ENCODE peak calls at places on chromosomes 2 and 18, in ten cellular contexts. R is fibroblast of lung; A is A549; T is left ventricle myocardium inferior; C is astrocyte; Y is GM23338; W is effector memory CD4-positive, alpha-beta T cell; L is gastrocnemius medialis; D is OCI-LY7; S is GM23248. I is an unnamed sample.

GRCh38 chr2:145800201-145801091 is 1280.5 kb upstream of the ZEB2 start:
- DNase-seq in R (peak; percentile 10), A (peak; percentile 82), T (no peak), C (peak; percentile 40), Y (no peak), W (no peak), L (no peak), D (no peak), S (no peak), I (no peak)

GRCh38 chr2:132797551-132797950 is 127.5 kb upstream of the LYPD1 start:
- DNase-seq in R (peak; percentile 20), A (peak; percentile 9), T (no peak), C (peak; percentile 78), Y (no peak), W (no peak), L (no peak), D (no peak), S (peak; percentile 73), I (no peak)

GRCh38 chr18:35949903-35950627 is 22.4 kb upstream of the RMP24 start:
- DNase-seq in R (peak; percentile 73), A (peak; percentile 59), T (peak; percentile 48), C (peak; percentile 51), Y (peak; percentile 96), W (no peak), L (no peak), D (peak; percentile 30), S (peak; percentile 67), I (no peak)

GRCh38 chr2:238170386-238171071 is 11.8 kb downstream of the ERFE start:
- DNase-seq in R (peak; percentile 4), A (no peak), T (peak; percentile 16), C (no peak), Y (no peak), W (no peak), L (no peak), D (no peak), S (peak; percentile 21), I (no peak)

GRCh38 chr2:24579053-24579803 is 88.2 kb downstream of the NCOA1 start:
- DNase-seq in R (no peak), A (no peak), T (no peak), C (no peak), Y (peak; percentile 35), W (no peak), L (no peak), D (peak; percentile 16), S (peak; percentile 2), I (no peak)

GRCh38 chr2:197813093-197813787 is 8.8 kb downstream of the PLCL1 start:
- DNase-seq in R (peak; percentile 53), A (peak; percentile 61), T (no peak), C (peak; percentile 20), Y (peak; percentile 50), W (no peak), L (no peak), D (peak; percentile 28), S (peak; percentile 79), I (no peak)

GRCh38 chr2:144524190-144524957 is 4.5 kb upstream of the ZEB2 start:
- DNase-seq in R (peak; percentile 63), A (no peak), T (peak; percentile 73), C (no peak), Y (peak; percentile 85), W (no peak), L (peak; percentile 26), D (peak; percentile 65), S (peak; percentile 60), I (peak; percentile 85)

GRCh38 chr2:75548036-75548573 is 12.6 kb downstream of the EVA1A start:
- DNase-seq in R (peak; percentile 22), A (no peak), T (no peak), C (no peak), Y (no peak), W (no peak), L (no peak), D (peak; percentile 4), S (no peak), I (no peak)

GRCh38 chr2:60533114-60534033 is 20.1 kb downstream of the BCL11A start:
- DNase-seq in R (peak; percentile 64), A (no peak), T (no peak), C (peak; percentile 75), Y (no peak), W (no peak), L (no peak), D (no peak), S (peak; percentile 82), I (no peak)

GRCh38 chr2:238879621-238880377 is 31.9 kb downstream of the TWIST2 start:
- DNase-seq in R (no peak), A (no peak), T (no peak), C (no peak), Y (no peak), W (no peak), L (no peak), D (no peak), S (no peak), I (no peak)

GRCh38 chr18:56124186-56124585 is 514.2 kb downstream of the TXNL1 start:
- DNase-seq in R (peak; percentile 28), A (no peak), T (no peak), C (peak; percentile 96), Y (no peak), W (no peak), L (no peak), D (no peak), S (peak; percentile 90), I (no peak)

GRCh38 chr2:239289545-239289944 is 111.3 kb downstream of the HDAC4 start:
- DNase-seq in R (no peak), A (no peak), T (no peak), C (no peak), Y (no peak), W (no peak), L (peak; percentile 1), D (no peak), S (no peak), I (no peak)

GRCh38 chr18:33923980-33924379 is 300.7 kb downstream of the NOL4 start:
- DNase-seq in R (no peak), A (no peak), T (no peak), C (no peak), Y (no peak), W (no peak), L (no peak), D (no peak), S (no peak), I (no peak)

GRCh38 chr2:219109468-219109867 is 48.7 kb upstream of the IHH start:
- DNase-seq in R (no peak), A (no peak), T (no peak), C (no peak), Y (peak; percentile 84), W (no peak), L (no peak), D (no peak), S (no peak), I (no peak)

GRCh38 chr2:167756427-167756826 is 491.0 kb downstream of the STK39 start:
- DNase-seq in R (peak; percentile 18), A (no peak), T (no peak), C (peak; percentile 81), Y (peak; percentile 85), W (no peak), L (no peak), D (no peak), S (peak; percentile 10), I (no peak)

GRCh38 chr2:43748333-43748732 is 25.5 kb upstream of the DYNC2LI1 start:
- DNase-seq in R (no peak), A (no peak), T (no peak), C (no peak), Y (no peak), W (no peak), L (no peak), D (no peak), S (no peak), I (no peak)

GRCh38 chr18:37460616-37461015 is 105.0 kb downstream of the CELF4 start:
- DNase-seq in R (no peak), A (no peak), T (no peak), C (no peak), Y (no peak), W (no peak), L (no peak), D (no peak), S (peak; percentile 10), I (no peak)

GRCh38 chr2:74267068-74267467 is 68.7 kb downstream of the MTHFD2 start:
- DNase-seq in R (peak; percentile 4), A (peak; percentile 56), T (no peak), C (no peak), Y (peak; percentile 60), W (peak; percentile 25), L (no peak), D (peak; percentile 68), S (no peak), I (no peak)

GRCh38 chr2:36949845-36950244 is 16.5 kb downstream of the STRN start:
- DNase-seq in R (no peak), A (no peak), T (no peak), C (no peak), Y (no peak), W (no peak), L (no peak), D (no peak), S (no peak), I (no peak)

GRCh38 chr2:36952748-36953197 is 13.6 kb downstream of the STRN start:
- DNase-seq in R (no peak), A (no peak), T (no peak), C (no peak), Y (peak; percentile 75), W (no peak), L (no peak), D (no peak), S (no peak), I (no peak)

GRCh38 chr2:36951574-36951973 is 14.8 kb downstream of the STRN start:
- DNase-seq in R (peak; percentile 31), A (peak; percentile 49), T (no peak), C (peak; percentile 49), Y (no peak), W (no peak), L (no peak), D (no peak), S (peak; percentile 52), I (no peak)

GRCh38 chr2:36951030-36951518 is 15.3 kb downstream of the STRN start:
- DNase-seq in R (no peak), A (no peak), T (no peak), C (no peak), Y (no peak), W (no peak), L (no peak), D (no peak), S (no peak), I (no peak)
- H3K27ac ChIP-seq in R (no peak overlapping the region), A (no peak overlapping the region), T (peak overlapping the region; percentile 41), C (no peak overlapping the region), Y (no peak overlapping the region), W (no peak overlapping the region), L (peak overlapping the region; percentile 79), D (no peak overlapping the region), S (no peak overlapping the region), I (no peak overlapping the region)

GRCh38 chr2:188319845-188320244 is 28.2 kb downstream of the GULP1 start:
- DNase-seq in R (no peak), A (peak; percentile 68), T (no peak), C (no peak), Y (peak; percentile 51), W (no peak), L (no peak), D (no peak), S (no peak), I (no peak)
- H3K27ac ChIP-seq in R (no peak overlapping the region), A (no peak overlapping the region), T (no peak overlapping the region), C (no peak overlapping the region), Y (no peak overlapping the region), W (no peak overlapping the region), L (no peak overlapping the region), D (no peak overlapping the region), S (no peak overlapping the region), I (no peak overlapping the region)

GRCh38 chr2:12036640-12036983 is 290.2 kb downstream of the LPIN1 start:
- DNase-seq in R (no peak), A (no peak), T (no peak), C (no peak), Y (no peak), W (no peak), L (no peak), D (no peak), S (no peak), I (no peak)
- H3K27ac ChIP-seq in R (no peak overlapping the region), A (no peak overlapping the region), T (no peak overlapping the region), C (no peak overlapping the region), Y (no peak overlapping the region), W (no peak overlapping the region), L (no peak overlapping the region), D (no peak overlapping the region), S (no peak overlapping the region), I (no peak overlapping the region)

GRCh38 chr2:27921424-27921823 is 30.9 kb downstream of the BABAM2 start:
- DNase-seq in R (no peak), A (no peak), T (no peak), C (no peak), Y (no peak), W (no peak), L (no peak), D (no peak), S (no peak), I (no peak)
- H3K27ac ChIP-seq in R (no peak overlapping the region), A (peak overlapping the region; percentile 83), T (peak overlapping the region; percentile 70), C (no peak overlapping the region), Y (no peak overlapping the region), W (no peak overlapping the region), L (peak overlapping the region; percentile 69), D (no peak overlapping the region), S (no peak overlapping the region), I (no peak overlapping the region)

I was measured in right atrium auricular region.